ENCODE peak calls at places on chromosomes 12 and 14, in six cellular contexts. G, P, Q, U, A and I are unnamed samples. For H3K4me1, the result is how much of the 10 kb centered on the place peaks cover.

GRCh38 chr12:131135311-131135785 is 181.6 kb downstream of the ADGRD1 start:
- DNase-seq in G (no peak), U (no peak), P (no peak), Q (no peak), A (no peak), I (no peak)

GRCh38 chr14:50666772-50667490 is 1.2 kb downstream of the SAV1 start:
- DNase-seq in U (peak), P (peak), Q (no peak), G (peak), A (peak), I (no peak)

GRCh38 chr12:18457362-18457761 is 196.0 kb downstream of the PIK3C2G start:
- DNase-seq in P (no peak), G (no peak), Q (no peak), U (no peak), A (no peak), I (no peak)

GRCh38 chr12:65952737-65953209 is 128.5 kb downstream of the HMGA2 start:
- DNase-seq in G (no peak), A (no peak), P (no peak), Q (peak), U (no peak), I (no peak)

GRCh38 chr12:54222609-54223008 is 33.8 kb upstream of the SMUG1 start:
- DNase-seq in U (no peak), Q (peak), A (no peak), G (no peak), P (no peak), I (no peak)

GRCh38 chr12:19643635-19644034 is 204.3 kb downstream of the AEBP2 start:
- DNase-seq in A (peak), G (no peak), U (no peak), Q (peak), P (no peak), I (peak)

GRCh38 chr12:29431516-29431915 is 50.5 kb upstream of the ERGIC2 start:
- DNase-seq in Q (no peak), P (no peak), U (no peak), A (no peak), G (no peak), I (no peak)

GRCh38 chr12:118101051-118101450 is 2.8 kb downstream of the VSIG10 start:
- DNase-seq in U (no peak), G (no peak), Q (no peak), A (no peak), P (no peak), I (no peak)

GRCh38 chr12:112524269-112524668 is 105.5 kb downstream of the PTPN11 start:
- DNase-seq in U (no peak), Q (no peak), A (no peak), G (no peak), P (no peak), I (no peak)

GRCh38 chr14:99619873-99620834 is 16.1 kb upstream of the CCDC85C start:
- DNase-seq in G (no peak), A (no peak), U (no peak), Q (no peak), P (no peak), I (no peak)

GRCh38 chr12:2147335-2147734 is 94.5 kb downstream of the CACNA1C start:
- DNase-seq in U (no peak), A (no peak), Q (no peak), G (no peak), P (no peak), I (no peak)

GRCh38 chr14:34052658-34053014 is 101.8 kb upstream of the EGLN3 start:
- DNase-seq in G (no peak), P (peak), A (no peak), Q (no peak), U (no peak), I (peak)

GRCh38 chr12:54988402-54989054 is 4.0 kb upstream of the TESPA1 start:
- DNase-seq in G (peak), U (peak), Q (no peak), P (peak), A (peak), I (no peak)

DNA sequence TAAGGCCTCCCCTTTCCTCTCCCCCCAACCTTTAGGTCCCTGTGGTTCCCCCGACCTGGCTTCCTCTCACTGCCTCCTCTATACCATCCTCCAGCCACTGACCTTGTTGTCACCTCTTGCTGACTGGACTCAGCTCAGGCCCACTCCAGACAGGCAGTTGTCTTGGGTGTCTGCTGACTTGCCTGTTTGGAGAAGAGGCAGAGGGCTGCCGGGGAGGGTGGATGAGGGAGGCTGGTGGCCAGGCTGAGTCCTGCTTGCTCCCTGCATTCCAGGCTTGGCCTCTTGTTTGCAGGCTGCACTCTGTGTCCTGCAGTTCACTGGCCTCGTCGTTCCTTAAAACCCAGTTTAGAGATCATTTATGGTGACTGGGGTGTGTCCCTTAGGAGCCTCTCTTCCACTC is 31.0 kb upstream of the RD3L start:
- DNase-seq in Q (no peak), U (no peak), A (no peak), P (no peak), G (no peak), I (no peak)
- H3K4me1 ChIP-seq in Q (under half), U (under half), A (under half), P (under half), G (under half), I (under half)

DNA sequence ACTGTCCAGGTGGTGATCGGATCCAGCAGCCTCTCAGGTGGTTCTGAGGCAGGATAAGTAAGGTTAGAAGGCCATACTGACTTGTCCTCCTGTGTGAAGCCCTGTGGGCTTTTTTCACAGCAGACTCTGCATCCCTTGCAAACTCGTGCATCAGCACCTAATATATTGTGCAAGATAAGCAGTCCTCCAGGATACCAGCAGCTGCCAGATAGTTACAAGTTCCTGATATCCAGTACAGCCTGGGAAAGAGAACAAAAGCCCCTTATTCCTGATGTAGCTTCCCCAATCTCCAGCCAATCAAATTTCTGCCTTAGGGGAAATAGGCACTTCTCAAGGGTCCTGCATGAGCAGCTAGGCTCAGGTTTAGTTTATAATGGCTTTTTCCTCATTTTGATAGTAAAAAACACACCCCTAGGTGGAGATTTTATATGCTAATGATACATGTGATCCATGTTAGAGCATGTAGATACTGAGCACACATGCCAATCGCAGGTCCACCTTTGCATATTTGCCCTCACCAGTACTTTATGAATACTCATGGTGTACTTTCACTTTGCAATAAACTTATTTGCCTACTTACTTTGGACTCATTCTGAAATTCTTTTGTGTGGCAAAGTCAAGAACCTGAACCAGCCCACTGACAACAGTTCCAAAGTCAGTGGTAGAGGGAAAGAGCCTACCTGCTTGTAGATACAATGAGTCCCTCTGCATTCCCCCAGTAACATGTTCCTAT is 58.7 kb upstream of the DHRS4 start:
- DNase-seq in P (no peak), G (no peak), U (no peak), A (no peak), Q (no peak), I (peak)
- TF ChIP-seq EP300 in P (no peak), G (no peak), U (no peak), A (no peak), Q (no peak), I (no peak)

DNA sequence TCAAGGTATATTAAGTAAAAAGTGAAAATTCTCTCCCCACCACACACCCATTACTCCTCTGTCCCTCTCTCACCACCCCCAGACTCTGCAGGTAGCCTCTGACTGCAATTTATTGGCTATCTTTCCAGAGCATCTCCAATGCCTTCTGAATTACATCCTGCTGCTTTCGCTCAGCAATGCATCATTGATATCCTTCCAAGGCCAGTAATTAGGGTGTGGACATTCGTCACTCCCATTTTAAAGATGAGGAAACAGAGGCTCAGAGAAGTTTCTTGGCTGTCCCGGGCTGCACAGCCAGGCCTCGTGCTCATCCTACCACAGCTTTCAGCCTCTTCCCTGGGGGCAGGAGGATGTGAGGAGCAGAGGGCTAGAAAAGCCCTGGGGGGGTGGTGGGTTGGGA is 23.6 kb upstream of the PGF start:
- DNase-seq in G (no peak), Q (no peak), A (no peak), U (no peak), P (no peak), I (no peak)
- H3K4me1 ChIP-seq in G (under half), Q (under half), A (half or more), U (under half), P (under half), I (under half)

GRCh38 chr12:49259452-49259851 is 5.4 kb upstream of the TUBA1C start:
- DNase-seq in U (no peak), Q (no peak), P (no peak), A (no peak), G (no peak), I (no peak)
- TF ChIP-seq EP300 in U (no peak), Q (no peak), P (no peak), A (no peak), G (no peak), I (no peak)

GRCh38 chr14:48686650-48687049 is 899.5 kb downstream of the RPS29 start:
- DNase-seq in G (no peak), U (no peak), Q (no peak), A (no peak), P (no peak), I (no peak)
- H3K4me1 ChIP-seq in G (under half), U (under half), Q (under half), A (under half), P (under half), I (under half)

DNA sequence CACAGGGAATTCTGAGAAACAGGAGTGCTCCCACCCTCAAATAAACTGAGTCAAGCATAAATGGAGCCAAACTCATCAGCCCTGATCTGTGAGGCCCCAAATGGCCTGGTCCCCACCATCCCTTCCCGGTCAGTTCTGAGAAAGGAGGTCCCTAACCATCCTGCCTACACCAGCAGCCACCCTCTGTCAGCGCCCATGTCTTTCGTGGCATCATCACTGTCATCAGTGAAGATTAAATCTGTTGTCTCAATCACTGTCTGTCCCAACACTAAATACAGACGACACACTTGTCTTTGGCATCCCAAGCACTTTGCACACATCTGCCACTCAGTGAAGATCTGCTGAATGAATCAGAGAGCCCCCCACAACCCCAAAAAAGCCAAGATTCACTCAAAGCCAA is 22.4 kb downstream of the VPS37B start:
- DNase-seq in U (no peak), G (no peak), A (no peak), Q (no peak), P (peak), I (no peak)
- TF ChIP-seq EP300 in U (no peak), G (no peak), A (no peak), Q (no peak), P (no peak), I (no peak)

GRCh38 chr12:26273811-26274210 is 78.4 kb downstream of the SSPN start:
- DNase-seq in A (no peak), U (no peak), Q (no peak), P (no peak), G (no peak), I (no peak)
- H3K4me1 ChIP-seq in A (under half), U (under half), Q (half or more), P (under half), G (under half), I (under half)

GRCh38 chr12:6373022-6373787 is 2.2 kb downstream of the SCNN1A start:
- DNase-seq in P (peak), U (no peak), A (no peak), Q (no peak), G (peak), I (no peak)
- TF ChIP-seq EP300 in P (no peak), U (no peak), A (no peak), Q (no peak), G (no peak), I (no peak)

GRCh38 chr14:91228112-91229004 is 16.1 kb downstream of the GPR68 start:
- DNase-seq in A (no peak), U (no peak), P (no peak), G (no peak), Q (no peak), I (no peak)
- H3K4me1 ChIP-seq in A (under half), U (under half), P (under half), G (under half), Q (under half), I (under half)

GRCh38 chr12:27185234-27186045 is 58.6 kb upstream of the STK38L start:
- DNase-seq in Q (no peak), G (no peak), U (no peak), P (no peak), A (no peak), I (no peak)
- TF ChIP-seq EP300 in Q (no peak), G (no peak), U (no peak), P (no peak), A (no peak), I (no peak)